ENCODE peak calls at places on chromosomes 16 and 17, in eight cellular contexts. I is PC-9; D is lower lobe of right lung; P is dorsolateral prefrontal cortex; O is AG10803; L is CD4-positive, alpha-beta T cell; G is MCF 10A; Z is GM10248. T is an unnamed sample.

GRCh38 chr17:45117848-45118646 is 14.3 kb downstream of the PLCD3 start:
- DNase-seq in I (no peak), D (no peak), P (no peak), O (no peak), L (no peak), G (no peak), Z (no peak), T (no peak)

GRCh38 chr16:2761886-2762583 is 9.6 kb downstream of the SRRM2 start:
- DNase-seq in I (no peak), D (peak; percentile 42), P (no peak), O (no peak), L (no peak), G (no peak), Z (no peak), T (no peak)

GRCh38 chr17:63442549-63443035 is 3.5 kb downstream of the CYB561 start:
- DNase-seq in I (no peak), D (no peak), P (no peak), O (no peak), L (no peak), G (no peak), Z (peak; percentile 52), T (peak; percentile 60)

GRCh38 chr17:28881533-28882056 is 15.9 kb downstream of the FLOT2 start:
- DNase-seq in I (no peak), D (no peak), P (no peak), O (no peak), L (no peak), G (no peak), Z (no peak), T (no peak)

GRCh38 chr16:22123146-22123545 is 30.8 kb downstream of the VWA3A start:
- DNase-seq in I (no peak), D (no peak), P (no peak), O (no peak), L (no peak), G (peak; percentile 8), Z (no peak), T (no peak)

GRCh38 chr16:81492965-81493754 is 48.6 kb downstream of the CMIP start:
- DNase-seq in I (peak; percentile 39), D (no peak), P (no peak), O (no peak), L (no peak), G (no peak), Z (no peak), T (no peak)

GRCh38 chr17:21299981-21300600 is 15.6 kb downstream of the MAP2K3 start:
- DNase-seq in I (no peak), D (no peak), P (no peak), O (no peak), L (no peak), G (no peak), Z (no peak), T (peak; percentile 15)

GRCh38 chr17:37651846-37652245 is 8.6 kb upstream of the DDX52 start:
- DNase-seq in I (no peak), D (no peak), P (no peak), O (no peak), L (no peak), G (no peak), Z (no peak), T (no peak)

GRCh38 chr16:19212059-19212458 is 44.0 kb downstream of the SYT17 start:
- DNase-seq in I (no peak), D (no peak), P (no peak), O (no peak), L (no peak), G (no peak), Z (no peak), T (no peak)

GRCh38 chr16:19210968-19211367 is 42.9 kb downstream of the SYT17 start:
- DNase-seq in I (no peak), D (no peak), P (no peak), O (no peak), L (no peak), G (no peak), Z (peak; percentile 54), T (peak; percentile 49)

GRCh38 chr16:19215705-19216104 is 47.7 kb downstream of the SYT17 start:
- DNase-seq in I (no peak), D (no peak), P (no peak), O (no peak), L (no peak), G (no peak), Z (no peak), T (no peak)

GRCh38 chr16:19210175-19210924 is 42.3 kb downstream of the SYT17 start:
- DNase-seq in I (peak; percentile 57), D (no peak), P (no peak), O (no peak), L (no peak), G (peak; percentile 42), Z (peak; percentile 56), T (peak; percentile 56)

GRCh38 chr16:19213885-19214284 is 45.8 kb downstream of the SYT17 start:
- DNase-seq in I (no peak), D (no peak), P (no peak), O (no peak), L (no peak), G (no peak), Z (no peak), T (no peak)
- TF ChIP-seq CTCF in I (peak; percentile 26), D (no peak), P (no peak), O (no peak), L (no peak), G (no peak), Z (no peak), T (no peak)

GRCh38 chr17:40718904-40719303 is 15.4 kb upstream of the KRT24 start:
- DNase-seq in I (peak; percentile 25), D (no peak), P (no peak), O (no peak), L (no peak), G (peak; percentile 26), Z (no peak), T (no peak)

GRCh38 chr17:40717776-40718175 is 14.2 kb upstream of the KRT24 start:
- DNase-seq in I (no peak), D (no peak), P (no peak), O (no peak), L (no peak), G (no peak), Z (no peak), T (no peak)

DNA sequence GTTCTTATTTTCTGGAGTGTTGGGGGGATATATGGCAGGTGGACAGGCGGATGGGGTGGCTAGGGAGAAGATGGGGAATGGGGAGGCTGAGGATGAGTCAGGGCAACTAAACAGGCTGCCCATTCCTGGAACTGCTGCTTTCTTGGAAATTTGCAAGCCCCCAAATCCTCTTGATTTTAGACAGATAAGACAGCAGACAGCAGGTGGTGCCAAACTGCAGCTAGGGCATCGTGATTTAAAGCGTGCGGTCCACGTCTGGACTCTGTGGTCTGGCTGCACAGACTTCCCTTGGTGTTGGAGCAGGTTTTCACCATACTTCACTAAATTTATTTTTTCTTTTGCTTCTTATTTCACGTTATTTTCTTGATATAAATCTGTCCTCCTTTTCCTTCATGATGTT is 10.9 kb upstream of the KRT24 start:
- DNase-seq in I (no peak), D (no peak), P (no peak), O (no peak), L (no peak), G (no peak), Z (no peak), T (no peak)
- TF ChIP-seq CTCF in I (no peak), D (no peak), P (no peak), O (no peak), L (no peak), G (no peak), Z (no peak), T (peak; percentile 29)

GRCh38 chr17:18327093-18327492 is 12.0 kb downstream of the SMCR8 start:
- DNase-seq in I (no peak), D (no peak), P (no peak), O (no peak), L (no peak), G (no peak), Z (no peak), T (no peak)

GRCh38 chr17:18327556-18327955 is 12.5 kb downstream of the SMCR8 start:
- DNase-seq in I (no peak), D (no peak), P (no peak), O (no peak), L (no peak), G (no peak), Z (no peak), T (no peak)

GRCh38 chr17:18331879-18332278 is 16.8 kb downstream of the SMCR8 start:
- DNase-seq in I (no peak), D (no peak), P (no peak), O (no peak), L (peak; percentile 9), G (no peak), Z (no peak), T (no peak)

GRCh38 chr17:18328643-18329204 is 13.6 kb downstream of the SMCR8 start:
- DNase-seq in I (no peak), D (no peak), P (no peak), O (no peak), L (no peak), G (no peak), Z (no peak), T (no peak)

GRCh38 chr17:18332909-18333489 is 17.9 kb downstream of the SMCR8 start:
- DNase-seq in I (no peak), D (no peak), P (no peak), O (peak; percentile 31), L (no peak), G (no peak), Z (no peak), T (no peak)
- TF ChIP-seq CTCF in I (no peak), D (no peak), P (no peak), O (no peak), L (no peak), G (no peak), Z (no peak), T (no peak)

GRCh38 chr17:57110152-57110542 is 25.1 kb downstream of the AKAP1 start:
- DNase-seq in I (no peak), D (no peak), P (no peak), O (no peak), L (no peak), G (no peak), Z (no peak), T (no peak)

GRCh38 chr17:57110579-57111367 is 25.7 kb downstream of the AKAP1 start:
- DNase-seq in I (no peak), D (no peak), P (no peak), O (no peak), L (no peak), G (no peak), Z (no peak), T (no peak)

GRCh38 chr17:57108656-57109392 is 23.8 kb downstream of the AKAP1 start:
- DNase-seq in I (no peak), D (no peak), P (no peak), O (no peak), L (no peak), G (no peak), Z (no peak), T (no peak)

GRCh38 chr17:57111386-57111785 is 26.3 kb downstream of the AKAP1 start:
- DNase-seq in I (no peak), D (no peak), P (no peak), O (no peak), L (no peak), G (no peak), Z (no peak), T (no peak)

DNA sequence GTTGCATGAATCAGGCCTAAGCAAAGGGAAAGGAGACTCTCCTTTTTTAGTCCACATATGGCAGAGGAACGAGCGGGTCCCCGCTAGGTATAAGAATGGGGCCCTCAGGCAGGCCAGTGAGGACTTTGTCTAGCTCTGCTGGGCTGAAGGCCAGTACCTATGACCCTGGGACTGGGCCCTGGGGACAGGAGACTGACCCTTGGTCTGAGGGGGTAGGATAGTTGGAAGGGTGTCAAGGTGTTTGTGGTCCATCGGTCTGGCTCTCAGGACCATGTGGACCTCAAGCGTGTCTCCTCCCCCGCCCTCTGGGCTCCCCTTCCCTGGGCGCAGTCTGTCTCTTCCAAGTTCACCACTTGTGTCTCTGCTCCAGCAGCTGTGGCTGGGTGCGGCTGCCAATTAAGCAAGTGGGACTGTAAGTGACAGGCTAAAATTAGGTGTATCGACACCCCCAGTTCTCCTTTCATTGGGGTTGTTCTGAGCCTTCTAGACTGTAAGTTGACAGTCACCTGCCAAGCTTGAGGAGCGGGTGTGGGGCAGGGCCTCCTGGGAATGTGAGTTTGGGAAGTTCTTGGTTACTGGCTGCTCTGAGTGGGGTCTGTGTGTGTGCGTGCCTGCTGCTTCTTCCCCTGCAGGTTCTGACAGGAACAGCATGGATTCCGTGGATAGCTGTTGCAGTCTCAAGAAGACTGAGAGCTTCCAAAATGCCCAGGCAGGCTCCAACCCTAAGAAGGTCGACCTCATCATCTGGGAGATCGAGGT is 24.5 kb downstream of the AKAP1 start:
- DNase-seq in I (no peak), D (no peak), P (peak; percentile 26), O (no peak), L (no peak), G (no peak), Z (no peak), T (no peak)
- TF ChIP-seq CTCF in I (no peak), D (no peak), P (no peak), O (no peak), L (no peak), G (no peak), Z (no peak), T (no peak)

T was measured in GM13977.